ENCODE peak calls at places on chromosomes 3 and 15, in four cellular contexts. L is upper lobe of left lung, H is IMR-90, D is cardiac muscle cell. E is an unnamed sample.

GRCh38 chr3:41236198-41236597 is 36.9 kb downstream of the CTNNB1 start:
- DNase-seq in H (no peak), L (no peak), D (no peak), E (no peak)

GRCh38 chr3:144272715-144273114 is 301.1 kb downstream of the DIPK2A start:
- DNase-seq in H (no peak), L (no peak), D (no peak), E (no peak)

GRCh38 chr3:71022552-71023335 is 560.8 kb downstream of the FOXP1 start:
- DNase-seq in L (no peak), H (peak; percentile 10), D (peak; percentile 37), E (peak; percentile 21)

GRCh38 chr3:184815046-184815930 is 3.3 kb downstream of the VPS8 start:
- DNase-seq in D (no peak), H (peak; percentile 96), L (no peak), E (no peak)

GRCh38 chr15:80693682-80694623 is 1.2 kb upstream of the ABHD17C start:
- DNase-seq in L (no peak), H (peak; percentile 39), D (no peak), E (no peak)

GRCh38 chr15:101170568-101171350 is 81.1 kb downstream of the CHSY1 start:
- DNase-seq in D (no peak), L (no peak), H (peak; percentile 87), E (no peak)

GRCh38 chr3:31232049-31233040 is 300.4 kb upstream of the STT3B start:
- DNase-seq in L (peak; percentile 15), D (no peak), H (no peak), E (peak; percentile 32)

GRCh38 chr3:149536429-149536828 is 61.9 kb downstream of the TM4SF4 start:
- DNase-seq in D (peak; percentile 85), L (peak; percentile 85), H (no peak), E (peak; percentile 55)

GRCh38 chr3:114758828-114759709 is 388.0 kb downstream of the ZBTB20 start:
- DNase-seq in L (no peak), H (peak; percentile 59), D (no peak), E (no peak)

GRCh38 chr15:90219421-90220141 is 14.2 kb downstream of the CIB1 start:
- DNase-seq in L (peak; percentile 91), D (peak; percentile 54), H (no peak), E (peak; percentile 96)

GRCh38 chr3:46921041-46921440 is 43.5 kb downstream of the PTH1R start:
- DNase-seq in D (no peak), H (no peak), L (no peak), E (no peak)

GRCh38 chr15:92077353-92078080 is 224.0 kb downstream of the SLCO3A1 start:
- DNase-seq in L (no peak), D (peak; percentile 85), H (peak; percentile 63), E (peak; percentile 86)

GRCh38 chr15:74978503-74978902 is 16.9 kb upstream of the SCAMP5 start:
- DNase-seq in H (peak; percentile 22), L (no peak), D (no peak), E (peak; percentile 21)

GRCh38 chr3:176953106-176954080 is 243.9 kb downstream of the TBL1XR1 start:
- DNase-seq in L (no peak), D (no peak), H (peak; percentile 75), E (no peak)

GRCh38 chr3:88985491-88985890 is 121.9 kb upstream of the EPHA3 start:
- DNase-seq in H (peak; percentile 21), L (no peak), D (no peak), E (no peak)

GRCh38 chr3:134148534-134148933 is 102.1 kb downstream of the RYK start:
- DNase-seq in D (no peak), H (peak; percentile 18), L (no peak), E (no peak)

GRCh38 chr3:146160233-146160963 is 586 bp downstream of the PLOD2 start:
- DNase-seq in L (no peak), H (peak; percentile 79), D (peak; percentile 84), E (peak; percentile 66)

GRCh38 chr3:88986834-88987233 is 120.6 kb upstream of the EPHA3 start:
- DNase-seq in H (peak; percentile 65), D (no peak), L (no peak), E (no peak)

GRCh38 chr3:9110316-9110715 is 139.1 kb downstream of the SRGAP3 start:
- DNase-seq in D (no peak), H (no peak), L (peak; percentile 76), E (no peak)

GRCh38 chr3:197957775-197958103 is 2.3 kb upstream of the LMLN start:
- DNase-seq in D (no peak), L (no peak), H (no peak), E (no peak)

GRCh38 chr3:49180116-49180515 is 8.7 kb downstream of the KLHDC8B start:
- DNase-seq in L (no peak), D (no peak), H (no peak), E (no peak)

GRCh38 chr3:147038456-147038855 is 367.9 kb downstream of the ZIC4 start:
- DNase-seq in H (no peak), D (no peak), L (no peak), E (no peak)

GRCh38 chr15:67124111-67124510 is 58.7 kb downstream of the SMAD3 start:
- DNase-seq in H (no peak), D (no peak), L (no peak), E (no peak)

GRCh38 chr3:80263260-80263659 is 495.5 kb upstream of the ROBO1 start:
- DNase-seq in L (no peak), H (no peak), D (no peak), E (no peak)

GRCh38 chr15:40925863-40926658 is 3.1 kb upstream of the DLL4 start:
- DNase-seq in D (peak; percentile 49), L (peak; percentile 86), H (no peak), E (peak; percentile 90)

DNA sequence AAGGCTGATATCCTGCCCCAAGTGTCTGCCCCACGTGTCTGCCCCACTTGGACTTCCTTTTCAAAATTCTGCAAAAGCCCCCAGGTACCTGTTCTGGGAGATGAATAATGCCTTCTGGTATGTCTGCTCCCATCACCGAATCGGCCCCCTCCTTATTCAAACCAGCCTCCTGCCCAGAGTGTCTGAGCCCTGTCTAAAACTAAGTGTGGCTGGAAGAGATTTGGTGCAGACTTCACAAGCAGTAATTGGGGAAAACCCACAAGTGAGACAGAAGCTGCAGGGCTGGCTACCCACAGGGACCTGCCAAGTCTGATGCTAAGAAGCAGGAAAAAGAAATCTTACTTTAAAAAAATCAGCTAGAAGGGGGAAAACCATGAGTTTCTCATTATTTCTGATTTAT is 85.1 kb downstream of the DUT start:
- DNase-seq in H (no peak), L (no peak), D (no peak), E (no peak)
- H3K36me3 ChIP-seq in H (peaks cover 52% of the 10 kb centered on the region), L (no peaks in the 10 kb centered on the region), D (no peaks in the 10 kb centered on the region), E (no peaks in the 10 kb centered on the region)

DNA sequence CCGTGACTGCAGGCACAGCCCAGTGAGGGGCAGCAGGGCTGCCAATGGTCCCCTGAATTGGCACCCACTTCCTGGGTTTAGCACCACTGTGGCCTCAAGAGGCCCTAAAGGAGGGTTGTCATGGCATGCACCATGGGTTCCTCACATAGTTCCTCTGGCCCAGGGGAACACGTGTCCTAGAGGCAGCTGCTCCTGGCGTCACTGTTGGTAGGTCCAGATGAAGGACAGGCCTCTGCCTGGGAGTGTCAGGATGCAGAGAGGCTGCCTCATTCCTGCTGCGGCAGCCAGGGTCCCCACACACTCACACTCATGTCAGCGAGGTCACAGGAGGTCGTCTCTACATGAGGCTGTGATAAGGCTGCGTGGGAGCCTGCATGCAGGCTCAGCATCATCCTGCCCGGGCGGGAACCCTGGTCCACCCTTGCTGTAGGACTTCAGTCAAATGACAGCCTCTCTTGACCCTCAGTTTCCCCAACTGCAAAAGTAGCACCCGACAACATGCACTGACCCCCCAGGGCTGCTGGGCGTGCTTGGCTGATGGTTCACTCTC is 26.1 kb upstream of the SFMBT1 start:
- DNase-seq in H (no peak), L (no peak), D (no peak), E (no peak)
- H3K4me3 ChIP-seq in H (no peak overlapping the region), L (no peak overlapping the region), D (no peak overlapping the region), E (no peak overlapping the region)

GRCh38 chr3:157145566-157145965 is 14.4 kb downstream of the CCNL1 start:
- DNase-seq in D (no peak), H (no peak), L (no peak), E (no peak)
- H3K36me3 ChIP-seq in D (peaks cover 57% of the 10 kb centered on the region), H (peaks cover 48% of the 10 kb centered on the region), L (peaks cover 71% of the 10 kb centered on the region), E (peaks cover 28% of the 10 kb centered on the region)

DNA sequence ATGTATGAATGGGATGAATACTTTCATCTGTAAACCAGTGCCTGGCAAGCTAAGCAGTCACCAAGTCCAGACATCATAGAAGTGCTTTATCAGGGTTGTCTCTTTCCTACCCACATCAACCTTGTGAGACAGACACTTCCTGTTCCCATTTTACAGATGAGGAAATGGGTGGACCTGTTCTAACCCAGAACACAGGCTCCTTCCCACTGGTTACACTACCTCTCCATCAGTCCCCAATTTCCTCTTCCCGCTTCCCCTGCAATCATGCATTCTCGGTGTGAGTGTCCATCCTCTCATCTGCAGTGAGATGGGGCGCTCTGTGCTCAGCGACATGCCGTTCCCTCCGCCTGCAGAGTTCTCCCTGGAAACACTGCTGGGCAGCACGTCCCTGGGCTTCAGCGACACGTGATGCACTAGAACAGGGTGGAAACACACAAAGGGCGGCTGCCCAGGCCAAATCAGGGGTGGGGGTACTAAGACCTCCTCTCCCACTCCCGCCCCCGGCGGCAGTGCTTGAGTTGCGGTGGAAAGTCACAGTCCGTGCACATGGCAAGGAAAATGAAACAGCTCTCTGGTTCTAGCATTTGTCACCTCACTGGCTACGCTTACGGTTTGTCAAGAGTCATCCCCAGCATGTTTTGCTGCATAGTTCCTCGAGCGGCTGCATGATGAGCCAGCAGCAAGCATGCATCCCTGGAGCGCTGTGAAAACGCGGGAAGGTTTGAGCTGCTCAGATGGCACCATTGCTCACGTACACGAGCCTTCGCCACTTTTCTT is 201.1 kb downstream of the ADAMTS17 start:
- DNase-seq in D (no peak), H (no peak), L (no peak), E (no peak)
- H3K4me3 ChIP-seq in D (no peak overlapping the region), H (no peak overlapping the region), L (no peak overlapping the region), E (no peak overlapping the region)

DNA sequence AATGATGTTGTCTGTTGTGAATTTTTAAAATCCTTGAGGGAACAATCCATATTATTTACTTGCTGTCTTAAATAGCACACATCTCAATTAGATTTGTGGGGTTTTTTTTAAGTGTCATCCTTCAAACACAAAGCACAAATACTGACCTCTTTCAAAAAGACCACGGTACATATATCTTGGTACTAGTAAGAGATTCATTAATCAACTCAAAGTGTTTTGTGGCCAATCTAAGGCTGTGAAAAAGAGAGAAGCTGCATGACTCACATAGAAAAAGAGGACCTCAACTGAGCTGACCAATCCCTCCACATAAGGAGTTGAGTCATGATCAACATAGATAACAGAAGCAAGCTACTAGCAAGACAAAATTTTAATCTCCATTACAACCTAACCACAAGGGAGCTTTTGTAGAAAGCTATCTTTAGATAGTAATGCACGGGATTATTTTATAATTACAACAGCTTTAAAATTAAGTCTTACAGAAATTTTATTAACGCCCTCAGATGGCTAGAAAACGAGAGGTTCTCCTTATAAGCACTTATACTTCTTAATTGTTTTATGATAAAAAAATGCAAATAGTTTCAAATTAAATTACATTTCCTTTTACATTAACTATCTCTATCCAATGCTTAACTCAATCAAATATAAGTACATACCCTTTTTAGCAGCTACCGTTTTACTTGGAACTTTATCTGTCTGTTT is 60.5 kb downstream of the TOP2B start:
- DNase-seq in H (peak; percentile 92), D (no peak), L (no peak), E (no peak)
- H3K36me3 ChIP-seq in H (peaks cover 11% of the 10 kb centered on the region), D (peaks cover 49% of the 10 kb centered on the region), L (peaks cover 31% of the 10 kb centered on the region), E (peaks cover 5% of the 10 kb centered on the region)

GRCh38 chr3:42880601-42881451 is 5.1 kb upstream of the CYP8B1 start:
- DNase-seq in H (peak; percentile 61), D (peak; percentile 90), L (peak; percentile 93), E (peak; percentile 94)
- H3K4me3 ChIP-seq in H (peak overlapping the region; percentile 48), D (peak overlapping the region; percentile 48), L (peak overlapping the region; percentile 48), E (peak overlapping the region; percentile 53)

E was measured in H7.